ENCODE peak calls at places on chromosomes 1 and 21, in eight cellular contexts. P, C, T, K, N, G, Y and U are unnamed samples. For H3K27me3 and H3K4me1, the result is how much of the 10 kb centered on the place peaks cover.

GRCh38 chr1:21436488-21437340 is 3.2 kb upstream of the NBPF3 start:
- DNase-seq in P (peak), C (no peak), T (no peak), K (no peak), N (peak), G (no peak), Y (peak), U (no peak)

GRCh38 chr21:36193200-36193599 is 36.6 kb downstream of the DOP1B start:
- DNase-seq in P (no peak), C (no peak), T (no peak), K (no peak), N (no peak), G (peak), Y (no peak), U (no peak)

GRCh38 chr1:212752934-212753497 is 38.6 kb downstream of the NSL1 start:
- DNase-seq in P (peak), C (no peak), T (no peak), K (no peak), N (no peak), G (no peak), Y (no peak), U (no peak)

GRCh38 chr1:185973645-185974044 is 239.5 kb downstream of the HMCN1 start:
- DNase-seq in P (peak), C (no peak), T (no peak), K (no peak), N (no peak), G (no peak), Y (no peak), U (no peak)

GRCh38 chr1:2194319-2194897 is at the start of gene FAAP20:
- DNase-seq in P (peak), C (no peak), T (no peak), K (no peak), N (peak), G (peak), Y (peak), U (no peak)

GRCh38 chr21:42818328-42818749 is 61.0 kb downstream of the WDR4 start:
- DNase-seq in P (peak), C (no peak), T (peak), K (peak), N (peak), G (peak), Y (peak), U (peak)

GRCh38 chr1:94801919-94802546 is 18.1 kb upstream of the SLC44A3 start:
- DNase-seq in P (peak), C (peak), T (peak), K (peak), N (peak), G (peak), Y (peak), U (no peak)

GRCh38 chr1:2804628-2805351 is 3.3 kb upstream of the TTC34 start:
- DNase-seq in P (no peak), C (no peak), T (peak), K (peak), N (no peak), G (no peak), Y (no peak), U (no peak)

GRCh38 chr1:32684167-32684811 is 18.3 kb downstream of the SYNC start:
- DNase-seq in P (peak), C (no peak), T (no peak), K (no peak), N (no peak), G (peak), Y (no peak), U (no peak)

GRCh38 chr1:41752514-41753170 is 166.1 kb downstream of the HIVEP3 start:
- DNase-seq in P (no peak), C (no peak), T (no peak), K (peak), N (no peak), G (no peak), Y (no peak), U (no peak)

GRCh38 chr1:16212251-16212961 is at the start of gene ARHGEF19:
- DNase-seq in P (no peak), C (no peak), T (no peak), K (no peak), N (peak), G (peak), Y (peak), U (peak)

GRCh38 chr1:226223157-226223785 is at the start of gene MIXL1:
- DNase-seq in P (peak), C (no peak), T (no peak), K (no peak), N (peak), G (no peak), Y (no peak), U (no peak)

GRCh38 chr1:231134624-231135023 is 27.2 kb upstream of the TRIM67 start:
- DNase-seq in P (no peak), C (no peak), T (no peak), K (no peak), N (no peak), G (no peak), Y (no peak), U (no peak)

GRCh38 chr1:72178266-72178665 is 104.1 kb downstream of the NEGR1 start:
- DNase-seq in P (peak), C (no peak), T (no peak), K (no peak), N (peak), G (no peak), Y (no peak), U (no peak)

GRCh38 chr1:43441166-43441893 is 12.4 kb downstream of the HYI start:
- DNase-seq in P (no peak), C (no peak), T (no peak), K (peak), N (no peak), G (no peak), Y (no peak), U (no peak)

GRCh38 chr21:36247316-36247715 is 72.7 kb upstream of the MORC3 start:
- DNase-seq in P (no peak), C (no peak), T (no peak), K (no peak), N (no peak), G (no peak), Y (no peak), U (no peak)

GRCh38 chr1:25700124-25700523 is 83.5 kb downstream of the MAN1C1 start:
- DNase-seq in P (peak), C (no peak), T (peak), K (no peak), N (no peak), G (no peak), Y (no peak), U (no peak)

GRCh38 chr1:9609998-9610397 is 21.3 kb downstream of the TMEM201 start:
- DNase-seq in P (no peak), C (no peak), T (no peak), K (no peak), N (no peak), G (no peak), Y (no peak), U (no peak)

GRCh38 chr1:55720243-55720642 is 505.1 kb upstream of the USP24 start:
- DNase-seq in P (peak), C (no peak), T (no peak), K (no peak), N (peak), G (no peak), Y (no peak), U (peak)

GRCh38 chr21:21114456-21114855 is 116.2 kb downstream of the NCAM2 start:
- DNase-seq in P (no peak), C (no peak), T (no peak), K (no peak), N (no peak), G (no peak), Y (no peak), U (no peak)

GRCh38 chr1:227635596-227635995 is 72.2 kb downstream of the ZNF678 start:
- DNase-seq in P (no peak), C (no peak), T (no peak), K (no peak), N (no peak), G (no peak), Y (no peak), U (no peak)

GRCh38 chr21:27759091-27759659 is 792.3 kb upstream of the ADAMTS5 start:
- DNase-seq in P (peak), C (no peak), T (no peak), K (no peak), N (peak), G (no peak), Y (peak), U (peak)

GRCh38 chr21:27240901-27241300 is 274.0 kb upstream of the ADAMTS5 start:
- DNase-seq in P (no peak), C (no peak), T (no peak), K (no peak), N (no peak), G (no peak), Y (no peak), U (no peak)

GRCh38 chr1:206769331-206769731 is 1.2 kb upstream of the IL19 start:
- DNase-seq in P (no peak), C (no peak), T (no peak), K (peak), N (no peak), G (no peak), Y (no peak), U (no peak)
- H3K27me3 ChIP-seq in P (under half), C (under half), T (under half), K (under half), N (under half), G (under half), Y (under half), U (under half)

GRCh38 chr1:234507626-234508387 is 28.8 kb upstream of the TARBP1 start:
- DNase-seq in P (no peak), C (no peak), T (no peak), K (no peak), N (no peak), G (no peak), Y (no peak), U (no peak)

GRCh38 chr1:234512376-234512965 is 33.5 kb upstream of the TARBP1 start:
- DNase-seq in P (no peak), C (no peak), T (no peak), K (no peak), N (no peak), G (no peak), Y (no peak), U (no peak)

GRCh38 chr1:234507089-234507488 is 28.1 kb upstream of the TARBP1 start:
- DNase-seq in P (no peak), C (no peak), T (no peak), K (no peak), N (no peak), G (no peak), Y (no peak), U (no peak)

GRCh38 chr1:234505774-234506114 is 26.8 kb upstream of the TARBP1 start:
- DNase-seq in P (peak), C (no peak), T (no peak), K (no peak), N (no peak), G (no peak), Y (no peak), U (no peak)

GRCh38 chr1:234509457-234510328 is 30.7 kb upstream of the TARBP1 start:
- DNase-seq in P (peak), C (no peak), T (no peak), K (no peak), N (no peak), G (no peak), Y (peak), U (no peak)
- H3K4me1 ChIP-seq in P (under half), C (under half), T (under half), K (under half), N (under half), G (under half), Y (under half), U (under half)

DNA sequence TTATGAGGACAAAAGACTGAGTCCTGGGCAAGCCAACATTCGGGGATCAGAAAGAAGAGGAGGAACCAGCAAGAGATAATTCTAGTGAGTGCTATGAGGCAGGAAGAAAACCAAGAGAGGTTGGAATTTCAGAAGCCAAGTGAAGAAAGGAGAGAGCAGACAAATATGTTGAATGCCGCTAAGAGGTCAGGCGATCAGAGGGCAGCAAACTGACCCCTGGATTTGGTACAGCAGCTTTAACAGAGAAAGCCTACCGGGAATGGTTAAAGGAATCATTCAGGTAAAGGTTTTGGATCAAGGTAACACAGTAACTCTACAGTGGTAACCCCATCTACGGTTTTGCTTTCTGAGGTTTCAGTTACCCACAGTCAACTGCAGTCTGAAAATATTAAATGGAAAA is 5.4 kb downstream of the CLCC1 start:
- DNase-seq in P (no peak), C (no peak), T (no peak), K (no peak), N (no peak), G (no peak), Y (no peak), U (no peak)
- H3K4me3 ChIP-seq in P (no peak), C (no peak), T (no peak), K (no peak), N (no peak), G (no peak), Y (no peak), U (no peak)

GRCh38 chr21:32795802-32796489 is 24.4 kb upstream of the PAXBP1 start:
- DNase-seq in P (no peak), C (no peak), T (no peak), K (no peak), N (no peak), G (no peak), Y (no peak), U (no peak)

GRCh38 chr21:32794643-32795042 is 23.1 kb upstream of the PAXBP1 start:
- DNase-seq in P (no peak), C (no peak), T (no peak), K (no peak), N (no peak), G (no peak), Y (no peak), U (no peak)

GRCh38 chr21:32800056-32800455 is 28.5 kb upstream of the PAXBP1 start:
- DNase-seq in P (no peak), C (no peak), T (no peak), K (no peak), N (no peak), G (no peak), Y (no peak), U (no peak)

GRCh38 chr21:32795376-32795775 is 23.8 kb upstream of the PAXBP1 start:
- DNase-seq in P (no peak), C (no peak), T (no peak), K (no peak), N (no peak), G (no peak), Y (no peak), U (no peak)

GRCh38 chr21:32797679-32798078 is 26.1 kb upstream of the PAXBP1 start:
- DNase-seq in P (no peak), C (no peak), T (no peak), K (no peak), N (no peak), G (no peak), Y (no peak), U (no peak)
- H3K27me3 ChIP-seq in P (under half), C (under half), T (under half), K (under half), N (under half), G (under half), Y (under half), U (under half)

GRCh38 chr1:202133016-202133415 is 10.3 kb downstream of the GPR37L1 start:
- DNase-seq in P (no peak), C (no peak), T (peak), K (no peak), N (no peak), G (peak), Y (no peak), U (peak)
- H3K4me1 ChIP-seq in P (under half), C (under half), T (under half), K (under half), N (under half), G (under half), Y (under half), U (under half)

GRCh38 chr1:6961289-6961688 is 176.0 kb downstream of the CAMTA1 start:
- DNase-seq in P (peak), C (no peak), T (no peak), K (no peak), N (no peak), G (no peak), Y (no peak), U (no peak)

GRCh38 chr1:6961905-6962304 is 176.7 kb downstream of the CAMTA1 start:
- DNase-seq in P (no peak), C (no peak), T (no peak), K (no peak), N (no peak), G (no peak), Y (no peak), U (no peak)

GRCh38 chr1:6965062-6965913 is 180.0 kb downstream of the CAMTA1 start:
- DNase-seq in P (no peak), C (no peak), T (no peak), K (no peak), N (no peak), G (no peak), Y (no peak), U (no peak)

GRCh38 chr1:6962390-6962955 is 177.2 kb downstream of the CAMTA1 start:
- DNase-seq in P (no peak), C (peak), T (peak), K (no peak), N (peak), G (no peak), Y (peak), U (peak)

DNA sequence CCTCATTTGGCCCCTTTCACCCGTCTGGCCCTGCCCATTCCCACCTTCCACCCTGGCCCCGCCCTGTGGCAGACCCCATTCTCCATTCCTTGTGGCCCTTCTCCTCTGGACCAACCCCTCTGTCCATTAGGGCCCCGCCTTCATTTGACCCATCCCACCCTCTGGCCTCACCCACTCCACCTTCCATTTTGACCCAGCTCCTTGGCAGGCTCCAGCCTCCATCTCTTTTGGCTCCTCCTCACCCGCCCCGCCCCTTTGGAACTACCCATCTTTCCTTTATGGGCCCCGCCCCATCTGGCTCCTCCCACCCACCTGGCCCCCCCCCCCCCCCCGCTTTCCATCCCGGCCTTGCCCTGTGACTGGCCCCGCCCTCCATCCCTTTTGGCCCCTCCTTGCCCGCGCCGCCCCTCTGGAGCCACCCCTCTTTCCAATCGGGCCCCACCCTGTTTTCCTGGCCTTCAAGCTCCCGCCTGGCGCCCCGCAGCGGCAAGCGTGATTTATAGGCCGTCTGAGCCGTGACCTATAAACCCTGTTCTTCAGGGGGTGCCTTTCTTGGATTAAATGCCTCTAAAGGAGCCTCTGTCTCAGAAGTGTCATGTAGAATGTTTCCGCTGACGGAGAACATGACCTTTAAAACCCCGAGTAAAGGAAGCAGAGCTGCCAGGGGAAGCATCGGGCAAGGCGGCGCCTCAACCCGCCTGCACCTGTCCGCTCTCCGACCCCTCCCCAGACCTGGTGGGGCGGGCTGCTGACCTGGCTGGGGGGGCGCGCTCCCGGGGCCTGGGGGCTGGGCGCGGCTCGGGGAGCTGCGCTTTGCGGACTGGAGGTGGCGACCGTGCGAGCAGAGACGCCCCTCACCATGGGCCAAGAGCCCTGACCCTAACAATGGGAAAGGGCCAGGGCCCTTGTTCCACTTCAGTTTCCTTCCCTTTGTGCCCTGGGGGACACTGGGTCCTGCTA is 178.0 kb downstream of the CAMTA1 start:
- DNase-seq in P (peak), C (peak), T (peak), K (no peak), N (peak), G (no peak), Y (peak), U (peak)
- H3K4me3 ChIP-seq in P (no peak), C (peak), T (peak), K (no peak), N (peak), G (no peak), Y (no peak), U (no peak)

DNA sequence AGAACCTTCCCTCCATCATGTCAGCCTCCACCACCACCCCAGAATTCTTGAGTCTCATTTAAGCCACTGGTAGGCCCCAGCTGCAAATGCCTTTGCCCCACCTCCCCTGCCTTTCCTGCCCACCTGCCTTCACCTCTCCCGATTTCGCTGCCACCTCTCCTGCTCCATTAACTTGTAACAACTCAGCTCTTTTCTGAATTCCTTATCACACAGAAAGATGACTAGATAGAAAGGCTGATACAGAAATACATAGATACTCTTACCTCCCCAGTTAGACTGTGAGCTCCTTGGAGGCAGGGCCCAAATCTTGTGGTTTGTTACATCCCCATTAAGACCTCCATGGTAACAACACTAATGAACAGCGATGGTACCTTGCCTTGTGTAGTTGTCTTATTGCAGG is 69.5 kb downstream of the ATP5PO start:
- DNase-seq in P (no peak), C (no peak), T (no peak), K (no peak), N (no peak), G (no peak), Y (no peak), U (no peak)
- H3K27me3 ChIP-seq in P (under half), C (under half), T (under half), K (under half), N (under half), G (under half), Y (under half), U (under half)

GRCh38 chr1:210293191-210293607 is 35.5 kb upstream of the HHAT start:
- DNase-seq in P (peak), C (no peak), T (peak), K (no peak), N (no peak), G (no peak), Y (peak), U (peak)

GRCh38 chr1:210296682-210297081 is 32.0 kb upstream of the HHAT start:
- DNase-seq in P (no peak), C (no peak), T (no peak), K (no peak), N (no peak), G (no peak), Y (no peak), U (no peak)

GRCh38 chr1:210292276-210292851 is 36.3 kb upstream of the HHAT start:
- DNase-seq in P (peak), C (no peak), T (peak), K (peak), N (peak), G (peak), Y (peak), U (peak)

GRCh38 chr1:210298296-210298695 is 30.4 kb upstream of the HHAT start:
- DNase-seq in P (peak), C (no peak), T (no peak), K (no peak), N (no peak), G (no peak), Y (no peak), U (no peak)

GRCh38 chr1:210294991-210295773 is 33.5 kb upstream of the HHAT start:
- DNase-seq in P (peak), C (no peak), T (peak), K (no peak), N (peak), G (peak), Y (no peak), U (no peak)
- H3K4me1 ChIP-seq in P (under half), C (under half), T (under half), K (under half), N (half or more), G (under half), Y (under half), U (under half)

GRCh38 chr1:59674605-59675004 is 140.1 kb upstream of the HOOK1 start:
- DNase-seq in P (peak), C (no peak), T (no peak), K (no peak), N (no peak), G (peak), Y (no peak), U (peak)

GRCh38 chr1:59671066-59671952 is 143.4 kb upstream of the HOOK1 start:
- DNase-seq in P (no peak), C (no peak), T (no peak), K (no peak), N (no peak), G (no peak), Y (no peak), U (no peak)

GRCh38 chr1:59672851-59673574 is 141.7 kb upstream of the HOOK1 start:
- DNase-seq in P (peak), C (no peak), T (no peak), K (no peak), N (no peak), G (no peak), Y (no peak), U (no peak)

GRCh38 chr1:59671953-59672305 is 142.8 kb upstream of the HOOK1 start:
- DNase-seq in P (no peak), C (no peak), T (no peak), K (no peak), N (no peak), G (no peak), Y (no peak), U (no peak)

GRCh38 chr1:59673575-59674467 is 140.9 kb upstream of the HOOK1 start:
- DNase-seq in P (no peak), C (no peak), T (no peak), K (peak), N (no peak), G (peak), Y (peak), U (peak)
- H3K4me3 ChIP-seq in P (no peak), C (no peak), T (no peak), K (no peak), N (no peak), G (no peak), Y (no peak), U (no peak)

GRCh38 chr1:75616436-75617433 is 5.8 kb upstream of the SLC44A5 start:
- DNase-seq in P (peak), C (no peak), T (peak), K (peak), N (peak), G (no peak), Y (no peak), U (no peak)
- H3K27me3 ChIP-seq in P (under half), C (under half), T (under half), K (under half), N (half or more), G (under half), Y (under half), U (under half)